ENCODE peak calls at places on chromosomes 4 and X, in six cellular contexts. A, K, H, T, J and W are unnamed samples. For H3K36me3 and H3K27me3, the result is how much of the 10 kb centered on the place peaks cover.

GRCh38 chrX:97616883-97617510 is 733.3 kb downstream of the RPA4 start:
- DNase-seq in A (no peak), K (no peak), H (no peak), T (no peak), J (peak), W (peak)

GRCh38 chr4:156515295-156515694 is 456.3 kb downstream of the PDGFC start:
- DNase-seq in A (no peak), K (no peak), H (no peak), T (no peak), J (no peak), W (no peak)

GRCh38 chr4:105059337-105059736 is 87.3 kb upstream of the TET2 start:
- DNase-seq in A (no peak), K (no peak), H (no peak), T (no peak), J (no peak), W (no peak)

GRCh38 chr4:170736710-170737109 is 647.0 kb upstream of the AADAT start:
- DNase-seq in A (no peak), K (no peak), H (no peak), T (no peak), J (no peak), W (no peak)

GRCh38 chr4:183163135-183163534 is 64.1 kb downstream of the WWC2 start:
- DNase-seq in A (no peak), K (peak), H (no peak), T (no peak), J (no peak), W (no peak)

GRCh38 chrX:107700317-107700774 is 72.0 kb downstream of the PRPS1 start:
- DNase-seq in A (no peak), K (no peak), H (no peak), T (no peak), J (peak), W (no peak)

GRCh38 chr4:156718226-156718625 is 253.4 kb downstream of the PDGFC start:
- DNase-seq in A (no peak), K (no peak), H (no peak), T (no peak), J (peak), W (no peak)

GRCh38 chr4:85953651-85954018 is 406.2 kb downstream of the MAPK10 start:
- DNase-seq in A (no peak), K (no peak), H (no peak), T (no peak), J (peak), W (no peak)

GRCh38 chrX:49282647-49283011 is 13.0 kb downstream of the PPP1R3F start:
- DNase-seq in A (no peak), K (peak), H (no peak), T (peak), J (peak), W (no peak)

GRCh38 chrX:130245441-130245840 is 23.3 kb downstream of the ZNF280C start:
- DNase-seq in A (no peak), K (no peak), H (no peak), T (no peak), J (peak), W (peak)
- H3K36me3 ChIP-seq in A (under half), K (under half), H (under half), T (under half), J (under half), W (under half)

DNA sequence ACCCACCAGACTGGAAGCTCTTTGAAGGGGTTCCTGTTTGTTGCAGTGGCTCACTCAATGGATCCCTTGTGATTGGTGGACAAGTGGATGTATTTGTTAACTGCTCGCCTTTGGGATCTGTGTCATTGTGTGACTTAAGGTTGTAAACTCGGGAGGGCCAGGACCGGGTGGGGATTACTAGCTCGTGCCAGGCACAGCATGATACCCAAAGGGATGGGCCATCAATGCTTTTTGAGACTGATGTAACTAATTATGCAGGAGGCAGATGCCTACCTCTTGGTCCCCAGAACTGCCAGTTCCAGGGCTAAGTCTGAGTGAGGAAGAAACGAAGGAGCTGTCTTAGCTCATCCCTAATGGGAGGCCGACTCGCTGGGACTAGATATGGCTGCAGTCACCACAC is 27.7 kb downstream of the UTP14A start:
- DNase-seq in A (no peak), K (no peak), H (no peak), T (no peak), J (no peak), W (no peak)
- H3K27me3 ChIP-seq in A (under half), K (under half), H (under half), T (under half), J (under half), W (under half)

DNA sequence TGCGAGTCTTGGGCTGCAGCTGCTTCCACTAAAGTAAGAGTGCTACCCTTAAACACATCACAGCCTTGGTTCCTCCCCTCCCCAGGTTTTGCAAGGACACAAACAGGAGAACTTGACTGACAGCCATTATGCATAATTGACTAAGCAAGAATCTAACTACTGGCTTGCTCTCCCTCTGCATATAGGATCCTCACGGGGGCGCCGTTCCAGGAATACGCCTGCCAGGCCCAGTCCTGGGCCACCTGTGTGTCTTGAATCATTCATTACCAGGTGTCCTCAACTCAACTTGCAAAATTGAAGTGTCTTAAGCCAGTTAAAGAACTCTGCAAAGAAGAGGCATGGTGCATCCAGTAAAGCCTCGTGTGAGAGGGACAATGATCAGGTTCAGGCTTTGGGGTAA is 273.3 kb upstream of the HS3ST1 start:
- DNase-seq in A (no peak), K (no peak), H (no peak), T (no peak), J (no peak), W (no peak)
- TF ChIP-seq CTCF in A (no peak), K (no peak), H (no peak), T (no peak), J (no peak), W (no peak)

GRCh38 chrX:101813200-101813599 is 118.6 kb downstream of the ZMAT1 start:
- DNase-seq in A (no peak), K (no peak), H (no peak), T (no peak), J (no peak), W (no peak)
- H3K36me3 ChIP-seq in A (under half), K (under half), H (under half), T (under half), J (under half), W (under half)

DNA sequence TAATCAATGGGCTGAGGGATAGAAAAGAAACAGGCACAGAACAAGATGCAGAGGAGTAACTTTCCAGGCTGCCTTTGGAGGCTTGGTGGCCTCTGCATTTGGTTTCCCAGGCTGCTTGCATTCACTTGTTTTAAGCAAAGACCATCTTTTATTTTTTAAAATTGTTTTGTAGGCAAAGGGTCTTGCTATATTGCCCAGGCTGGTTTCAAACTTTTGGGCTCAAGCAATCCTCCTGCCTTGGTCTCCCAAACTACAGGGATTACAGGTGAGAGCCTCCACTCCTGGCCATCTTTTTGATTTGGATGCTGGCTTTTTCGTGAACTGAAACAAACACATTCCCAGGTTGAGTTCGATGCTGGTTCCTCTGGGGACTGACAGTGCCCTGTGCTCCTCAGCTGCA is 74.1 kb downstream of the SLC9A6 start:
- DNase-seq in A (no peak), K (no peak), H (no peak), T (no peak), J (no peak), W (no peak)
- H3K27me3 ChIP-seq in A (under half), K (under half), H (under half), T (under half), J (under half), W (under half)